ENCODE peak calls at places on chromosomes 13 and 19, in six cellular contexts. R is H9; G is psoas muscle; T is neural crest cell; X is stimulated activated CD4-positive, alpha-beta T cell treated with anti-CD3 and anti-CD28 coated beads, Interleukin-4, amount 100 ng/mL, for 4 hours; F is COR-L47. J is an unnamed sample.

GRCh38 chr13:91417660-91418325 is 19.4 kb downstream of the GPC5 start:
- DNase-seq in R (no peak), G (no peak), T (no peak), X (no peak), F (no peak), J (no peak)

GRCh38 chr13:113544896-113545295 is 39.7 kb upstream of the TFDP1 start:
- DNase-seq in R (peak), G (no peak), T (no peak), X (no peak), F (no peak), J (no peak)

GRCh38 chr19:33446918-33447293 is 73.4 kb downstream of the CEBPG start:
- DNase-seq in R (no peak), G (no peak), T (no peak), X (no peak), F (no peak), J (no peak)

GRCh38 chr13:49308104-49308875 is 60.6 kb downstream of the CDADC1 start:
- DNase-seq in R (no peak), G (peak), T (no peak), X (no peak), F (no peak), J (no peak)

GRCh38 chr13:23432589-23432988 is 913 bp downstream of the SACS start:
- DNase-seq in R (no peak), G (no peak), T (no peak), X (no peak), F (no peak), J (no peak)

GRCh38 chr19:3275068-3275582 is 50.7 kb downstream of the CELF5 start:
- DNase-seq in R (peak), G (no peak), T (peak), X (no peak), F (peak), J (no peak)

GRCh38 chr13:51623473-51623872 is 39.2 kb downstream of the WDFY2 start:
- DNase-seq in R (no peak), G (no peak), T (no peak), X (no peak), F (no peak), J (no peak)

GRCh38 chr13:109235901-109236300 is 550.5 kb downstream of the IRS2 start:
- DNase-seq in R (no peak), G (no peak), T (no peak), X (no peak), F (no peak), J (no peak)

GRCh38 chr13:83935566-83935965 is 53.3 kb upstream of the SLITRK1 start:
- DNase-seq in R (no peak), G (no peak), T (no peak), X (no peak), F (no peak), J (no peak)

GRCh38 chr19:18731562-18732008 is 48.1 kb downstream of the CRTC1 start:
- DNase-seq in R (no peak), G (no peak), T (no peak), X (no peak), F (no peak), J (no peak)

GRCh38 chr19:8731428-8732169 is 10.2 kb downstream of the OR2Z1 start:
- DNase-seq in R (no peak), G (no peak), T (no peak), X (no peak), F (no peak), J (no peak)

GRCh38 chr13:42615691-42616090 is 41.7 kb downstream of the TNFSF11 start:
- DNase-seq in R (no peak), G (no peak), T (no peak), X (no peak), F (no peak), J (no peak)

GRCh38 chr13:114145722-114146121 is 13.3 kb upstream of the RASA3 start:
- DNase-seq in R (no peak), G (no peak), T (no peak), X (no peak), F (no peak), J (no peak)

GRCh38 chr13:83325454-83325853 is 556.8 kb downstream of the SLITRK1 start:
- DNase-seq in R (no peak), G (no peak), T (no peak), X (no peak), F (no peak), J (peak)